ENCODE peak calls at places on chromosomes 6 and 20, in four cellular contexts. T is mesenchymal stem cell, U is IMR-90, V is mesendoderm. G is an unnamed sample.

GRCh38 chr6:5333653-5334052 is 72.3 kb downstream of the FARS2 start:
- DNase-seq in T (no peak), U (peak), V (no peak), G (no peak)

GRCh38 chr6:71288228-71289038 is at the start of gene OGFRL1:
- DNase-seq in T (peak), U (peak), V (peak), G (peak)

GRCh38 chr6:163533443-163533842 is 118.9 kb downstream of the QKI start:
- DNase-seq in T (peak), U (peak), V (no peak), G (peak)

GRCh38 chr20:63810730-63811490 is 20.2 kb downstream of the ZBTB46 start:
- DNase-seq in T (no peak), U (no peak), V (no peak), G (no peak)

GRCh38 chr6:126805861-126806260 is 312.6 kb upstream of the RSPO3 start:
- DNase-seq in T (no peak), U (no peak), V (no peak), G (no peak)

GRCh38 chr6:47729019-47729418 is 30.6 kb downstream of the ADGRF4 start:
- DNase-seq in T (no peak), U (no peak), V (no peak), G (no peak)

GRCh38 chr20:56166781-56167465 is 81.6 kb upstream of the MC3R start:
- DNase-seq in T (no peak), U (no peak), V (no peak), G (no peak)

GRCh38 chr6:76026101-76026500 is 46.4 kb downstream of the IMPG1 start:
- DNase-seq in T (peak), U (no peak), V (peak), G (no peak)

GRCh38 chr20:4601630-4602296 is 119.9 kb upstream of the PRND start:
- DNase-seq in T (peak), U (no peak), V (no peak), G (no peak)

GRCh38 chr6:159098636-159099106 is 53.9 kb upstream of the TAGAP start:
- DNase-seq in T (no peak), U (no peak), V (no peak), G (peak)

GRCh38 chr20:5549200-5549599 is 201.0 kb upstream of the SHLD1 start:
- DNase-seq in T (no peak), U (peak), V (no peak), G (no peak)

GRCh38 chr6:12537389-12537788 is 179.2 kb upstream of the PHACTR1 start:
- DNase-seq in T (peak), U (peak), V (peak), G (no peak)

GRCh38 chr6:139194740-139195139 is 59.9 kb downstream of the HECA start:
- DNase-seq in T (no peak), U (no peak), V (peak), G (peak)

GRCh38 chr6:116513224-116513875 is 1.9 kb downstream of the CALHM5 start:
- DNase-seq in T (no peak), U (no peak), V (no peak), G (peak)

GRCh38 chr6:44665683-44666082 is 278.2 kb downstream of the CDC5L start:
- DNase-seq in T (no peak), U (no peak), V (no peak), G (peak)

GRCh38 chr6:50716887-50717509 is 3.7 kb downstream of the TFAP2D start:
- DNase-seq in T (no peak), U (no peak), V (no peak), G (no peak)

GRCh38 chr20:58070664-58071499 is 157.6 kb downstream of the ANKRD60 start:
- DNase-seq in T (no peak), U (no peak), V (no peak), G (no peak)

GRCh38 chr20:52047811-52048302 is 143.7 kb downstream of the ZFP64 start:
- DNase-seq in T (peak), U (peak), V (peak), G (no peak)

GRCh38 chr20:55650609-55651228 is 354.6 kb downstream of the CBLN4 start:
- DNase-seq in T (no peak), U (no peak), V (no peak), G (no peak)

GRCh38 chr6:17656092-17656491 is 50.6 kb downstream of the NUP153 start:
- DNase-seq in T (peak), U (no peak), V (no peak), G (no peak)

GRCh38 chr6:140857734-140858380 is 1274.9 kb upstream of the GJE1 start:
- DNase-seq in T (peak), U (peak), V (no peak), G (peak)

GRCh38 chr6:107657755-107658461 is 166.2 kb downstream of the SCML4 start:
- DNase-seq in T (peak), U (peak), V (no peak), G (no peak)

GRCh38 chr6:26223677-26224546 is 136.7 kb downstream of the HFE start:
- DNase-seq in T (peak), U (peak), V (peak), G (peak)

GRCh38 chr6:108653864-108654402 is 93.2 kb downstream of the FOXO3 start:
- DNase-seq in T (no peak), U (peak), V (no peak), G (no peak)

GRCh38 chr20:18138266-18138582 is 561 bp downstream of the KAT14 start:
- DNase-seq in T (no peak), U (no peak), V (no peak), G (no peak)

GRCh38 chr6:124482071-124482491 is 480.2 kb upstream of the RNF217 start:
- DNase-seq in T (no peak), U (no peak), V (no peak), G (no peak)

GRCh38 chr6:16635810-16636602 is 125.3 kb downstream of the ATXN1 start:
- DNase-seq in T (peak), U (peak), V (peak), G (peak)

GRCh38 chr6:141788096-141788495 is 344.6 kb upstream of the GJE1 start:
- DNase-seq in T (no peak), U (no peak), V (no peak), G (no peak)

GRCh38 chr20:2242678-2243077 is 53.1 kb upstream of the TGM3 start:
- DNase-seq in T (no peak), U (no peak), V (no peak), G (no peak)

GRCh38 chr6:159045826-159046225 is 1.0 kb upstream of the TAGAP start:
- DNase-seq in T (no peak), U (no peak), V (no peak), G (peak)

GRCh38 chr6:90859612-90860011 is 272.7 kb upstream of the MAP3K7 start:
- DNase-seq in T (no peak), U (no peak), V (peak), G (peak)

GRCh38 chr20:41927655-41928054 is 309.5 kb upstream of the CHD6 start:
- DNase-seq in T (no peak), U (no peak), V (peak), G (no peak)

GRCh38 chr6:42443312-42444075 is 8.2 kb downstream of the TRERF1 start:
- DNase-seq in T (no peak), U (no peak), V (no peak), G (no peak)

GRCh38 chr20:20463933-20464374 is 96.0 kb downstream of the INSM1 start:
- DNase-seq in T (peak), U (no peak), V (peak), G (no peak)

GRCh38 chr20:58927490-58928061 is 53.5 kb upstream of the NELFCD start:
- DNase-seq in T (no peak), U (no peak), V (no peak), G (no peak)

GRCh38 chr6:161027385-161027784 is 35.8 kb downstream of the MAP3K4 start:
- DNase-seq in T (no peak), U (no peak), V (no peak), G (no peak)

GRCh38 chr6:142561511-142562265 is 259.9 kb downstream of the ADGRG6 start:
- DNase-seq in T (no peak), U (no peak), V (no peak), G (no peak)

DNA sequence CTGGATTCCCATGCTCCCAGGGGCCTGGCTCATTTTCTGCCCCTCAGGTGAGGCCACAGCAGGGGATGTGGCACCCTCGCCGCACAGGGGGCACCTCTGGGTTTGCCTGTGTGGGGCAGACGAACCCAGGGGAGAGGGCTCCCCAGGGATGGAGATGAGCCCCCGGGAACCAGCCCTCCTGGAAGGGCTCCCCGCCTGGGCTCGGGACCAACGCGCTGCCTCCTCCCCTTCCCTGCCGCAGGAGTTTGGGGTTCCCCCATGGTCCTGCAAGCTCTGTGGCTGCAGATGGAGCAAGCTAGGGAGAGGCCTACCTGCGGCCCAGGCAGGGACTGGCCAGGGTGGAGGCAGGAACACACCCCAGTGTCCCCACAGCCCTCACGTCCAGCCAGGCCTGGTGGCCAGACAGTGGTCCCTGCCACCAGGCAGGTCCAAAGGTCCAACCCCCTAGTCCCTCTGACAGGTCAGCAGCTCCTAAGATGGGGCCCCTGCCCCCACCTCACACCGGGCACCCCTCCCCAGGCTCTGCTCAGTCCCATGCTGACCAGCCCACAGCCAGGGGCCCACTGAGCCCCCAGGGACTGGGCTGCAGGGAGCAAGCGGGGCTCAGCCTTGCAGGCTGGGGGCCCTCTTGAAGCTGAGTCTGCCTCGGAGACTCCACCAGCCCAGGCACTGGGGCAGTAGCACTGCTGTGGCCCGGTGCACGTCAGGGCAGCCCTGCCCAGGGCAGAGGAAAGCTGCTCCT is 13.7 kb downstream of the LAMA5 start:
- DNase-seq in T (no peak), U (no peak), V (no peak), G (no peak)
- H2BK5ac ChIP-seq in T (no peak), U (no peak), V (no peak), G (no peak)

GRCh38 chr6:167102318-167102717 is 20.6 kb upstream of the CCR6 start:
- DNase-seq in T (no peak), U (no peak), V (no peak), G (no peak)
- H3K9ac ChIP-seq in T (no peak), U (no peak), V (no peak), G (no peak)

DNA sequence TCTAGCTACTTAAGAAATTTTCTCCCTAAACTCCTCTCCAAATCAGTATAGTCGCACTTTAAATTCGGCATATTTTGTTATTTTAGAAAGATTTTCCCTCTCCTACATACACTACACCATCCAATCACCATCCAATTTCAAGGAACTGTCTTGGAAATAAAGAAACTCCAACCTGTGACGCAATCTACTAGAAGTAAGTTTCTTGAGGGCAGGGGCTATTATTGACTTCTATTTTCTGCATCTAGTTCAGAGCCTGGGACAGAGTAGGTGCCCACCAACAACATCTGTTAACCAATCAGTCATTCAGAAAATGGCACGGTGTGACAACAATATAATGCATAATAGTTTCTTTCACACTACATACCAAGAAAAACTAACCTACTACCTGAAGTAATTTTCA is 3.6 kb downstream of the ATG5 start:
- DNase-seq in T (no peak), U (no peak), V (no peak), G (no peak)
- H2BK5ac ChIP-seq in T (no peak), U (no peak), V (no peak), G (no peak)

GRCh38 chr6:133214267-133214666 is 26.9 kb upstream of the EYA4 start:
- DNase-seq in T (no peak), U (peak), V (no peak), G (no peak)
- H3K9ac ChIP-seq in T (no peak), U (no peak), V (no peak), G (no peak)

DNA sequence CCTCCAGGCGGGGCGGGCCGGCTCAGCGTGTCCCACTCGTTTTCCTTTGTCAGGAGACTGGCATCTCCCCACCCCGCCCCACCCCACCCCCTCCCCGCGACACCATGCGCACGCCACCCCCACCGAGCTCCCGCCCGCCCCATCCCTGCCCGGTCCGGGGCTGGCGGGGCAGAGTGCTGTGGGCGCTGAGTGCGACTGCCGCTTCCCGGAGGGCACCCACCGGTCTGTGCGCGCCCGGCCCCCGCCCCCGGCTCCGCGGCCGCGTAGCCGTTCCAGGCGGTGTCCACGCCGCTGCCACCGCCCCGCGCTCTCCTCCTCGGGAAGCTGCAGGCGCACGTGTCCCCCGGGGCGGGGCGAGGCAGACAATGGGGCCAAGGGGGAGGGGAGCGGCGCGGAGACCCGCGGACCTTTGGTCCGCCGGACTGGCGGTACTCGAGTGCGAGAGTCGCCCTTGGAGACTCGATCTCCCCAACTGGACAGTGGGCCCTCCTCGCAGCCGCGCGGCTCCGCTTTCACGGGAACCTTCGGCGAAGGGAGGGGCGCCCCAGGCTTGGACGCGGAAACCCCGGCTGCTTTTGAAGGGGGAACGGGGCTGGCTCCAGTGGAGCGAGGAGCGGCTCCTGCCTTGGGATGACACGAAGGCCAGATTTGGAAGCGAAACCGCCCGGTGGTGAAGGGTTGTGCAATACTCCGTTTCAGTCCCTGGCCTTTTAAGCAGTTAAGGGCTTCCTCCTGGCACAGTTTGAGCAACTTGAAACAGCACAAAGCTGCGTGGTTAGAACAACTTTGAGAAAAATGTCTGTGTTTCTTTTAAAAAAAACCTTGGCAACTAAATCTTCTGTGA is 1.1 kb upstream of the SYNCRIP start:
- DNase-seq in T (peak), U (peak), V (peak), G (peak)
- H2BK5ac ChIP-seq in T (peak), U (peak), V (peak), G (peak)

DNA sequence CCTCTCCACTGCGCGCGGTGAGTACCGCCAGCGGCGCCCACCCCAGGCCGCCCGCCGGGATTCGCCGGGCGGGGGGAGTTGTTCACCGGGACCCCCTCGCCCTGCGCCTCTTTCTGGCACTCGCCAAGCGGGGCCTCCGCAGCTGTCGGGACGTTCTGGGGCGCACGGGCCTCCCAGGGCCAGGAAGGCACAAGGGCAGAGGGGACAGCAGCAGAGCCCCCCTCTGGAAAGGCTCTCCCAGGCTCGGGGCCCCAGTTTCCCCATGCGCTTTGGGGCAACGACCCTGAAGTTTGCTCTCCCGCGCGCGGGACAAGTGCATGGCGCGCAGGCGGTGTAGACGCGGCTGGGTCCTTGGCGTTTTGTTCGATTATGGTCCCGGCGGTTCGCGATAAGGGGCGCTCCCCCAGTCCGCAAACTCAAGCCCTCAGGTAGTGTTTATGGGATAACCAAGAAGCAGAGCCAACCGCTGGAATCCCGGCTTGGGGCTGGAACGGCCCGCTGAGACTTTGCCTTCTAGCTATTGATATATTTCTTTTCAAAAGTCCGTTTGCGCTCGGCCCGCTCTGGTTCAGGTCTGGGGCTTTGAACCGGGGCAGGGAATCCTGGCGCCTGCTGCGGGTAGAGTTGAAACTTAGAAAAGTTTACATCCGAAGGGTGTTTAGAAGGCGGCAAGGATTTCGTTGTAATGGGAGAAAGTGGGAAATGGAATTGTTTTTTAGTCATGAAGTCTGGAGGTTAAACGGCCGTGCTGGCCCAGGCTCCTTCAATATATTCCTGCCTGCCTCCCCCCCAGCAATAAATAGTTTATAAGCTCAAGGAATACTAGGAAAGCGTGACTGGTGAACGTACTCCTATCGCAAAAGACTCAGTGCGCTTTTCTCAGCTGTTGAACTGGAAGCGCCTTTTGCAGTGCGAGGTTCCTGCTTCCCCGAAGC is 595 bp downstream of the EYA2 start:
- DNase-seq in T (no peak), U (peak), V (peak), G (peak)
- H3K9ac ChIP-seq in T (peak), U (peak), V (peak), G (peak)

GRCh38 chr20:50837532-50838321 is 42.9 kb downstream of the BCAS4 start:
- DNase-seq in T (no peak), U (peak), V (no peak), G (peak)
- H2BK5ac ChIP-seq in T (no peak), U (peak), V (no peak), G (no peak)

G was measured in trophoblast cell.